ENCODE peak calls at places on chromosomes 11 and 22, in eight cellular contexts. P is tibial nerve, Q is brain microvascular endothelial cell, W is IMR-90, B is bronchial epithelial cell, X is BJ, N is heart left ventricle, C is endodermal cell. O is an unnamed sample.

GRCh38 chr11:114392735-114393667 is 7.3 kb downstream of the C11orf71 start:
- DNase-seq in W (no peak), P (no peak), C (no peak), N (no peak), X (no peak), Q (no peak), B (no peak), O (no peak)

GRCh38 chr11:72483412-72484186 is 49.3 kb upstream of the CLPB start:
- DNase-seq in C (no peak), B (peak; percentile 96), W (peak; percentile 50), N (no peak), Q (peak; percentile 49), X (no peak), P (no peak), O (no peak)

GRCh38 chr11:95461348-95461747 is 230.3 kb upstream of the SESN3 start:
- DNase-seq in B (no peak), X (no peak), C (no peak), Q (no peak), W (no peak), P (no peak), N (no peak), O (no peak)

GRCh38 chr11:1640076-1640946 is 10.7 kb downstream of the KRTAP5-5 start:
- DNase-seq in W (no peak), X (no peak), N (no peak), Q (no peak), C (peak; percentile 90), B (no peak), P (no peak), O (no peak)

GRCh38 chr11:7612056-7612660 is 61.1 kb downstream of the CYB5R2 start:
- DNase-seq in X (no peak), C (no peak), B (no peak), P (no peak), Q (no peak), W (no peak), N (no peak), O (no peak)

GRCh38 chr11:1453611-1454386 is 32.8 kb downstream of the MOB2 start:
- DNase-seq in W (no peak), X (no peak), P (no peak), N (no peak), C (peak; percentile 92), Q (no peak), B (peak; percentile 45), O (no peak)

GRCh38 chr11:125110996-125111340 is 458 bp downstream of the TMEM218 start:
- DNase-seq in W (no peak), X (no peak), B (peak; percentile 46), P (no peak), N (no peak), Q (peak; percentile 4), C (peak; percentile 77), O (no peak)

GRCh38 chr11:14653090-14653489 is 9.5 kb downstream of the PDE3B start:
- DNase-seq in C (no peak), X (no peak), Q (no peak), N (no peak), P (no peak), W (no peak), B (no peak), O (no peak)

GRCh38 chr11:113664981-113665710 is 41.0 kb downstream of the TMPRSS5 start:
- DNase-seq in P (no peak), Q (no peak), X (no peak), W (no peak), B (no peak), C (peak; percentile 9), N (no peak), O (no peak)

GRCh38 chr22:41445171-41446056 is 1.2 kb downstream of the TOB2 start:
- DNase-seq in C (peak; percentile 85), N (peak; percentile 49), X (no peak), Q (no peak), P (no peak), W (no peak), B (peak; percentile 22), O (no peak)

GRCh38 chr11:113528982-113529381 is 53.8 kb upstream of the DRD2 start:
- DNase-seq in W (no peak), C (peak; percentile 19), N (no peak), Q (no peak), P (no peak), X (no peak), B (peak; percentile 75), O (no peak)

GRCh38 chr11:118111019-118111743 is 24.4 kb upstream of the SMIM35 start:
- DNase-seq in W (no peak), Q (no peak), B (peak; percentile 74), N (no peak), X (no peak), C (no peak), P (no peak), O (no peak)

GRCh38 chr11:111878385-111878765 is 590 bp downstream of the FDXACB1 start:
- DNase-seq in P (no peak), C (no peak), N (no peak), B (peak; percentile 51), W (peak; percentile 5), X (no peak), Q (no peak), O (no peak)

GRCh38 chr11:13091373-13091772 is 82.3 kb downstream of the RASSF10 start:
- DNase-seq in C (no peak), W (no peak), N (no peak), Q (no peak), X (no peak), B (peak; percentile 97), P (no peak), O (no peak)

GRCh38 chr11:78168539-78169477 is 19.6 kb downstream of the KCTD21 start:
- DNase-seq in Q (peak; percentile 96), B (no peak), C (no peak), W (peak; percentile 88), P (peak; percentile 83), N (peak; percentile 89), X (peak; percentile 4), O (no peak)

GRCh38 chr22:22959147-22959827 is 71.7 kb downstream of the IGLL5 start:
- DNase-seq in X (no peak), P (peak; percentile 77), N (peak; percentile 70), Q (peak; percentile 76), W (peak; percentile 66), B (peak; percentile 62), C (peak; percentile 92), O (peak; percentile 12)

GRCh38 chr22:46149493-46149997 is 781 bp upstream of the PPARA start:
- DNase-seq in B (no peak), W (no peak), X (no peak), C (peak; percentile 83), N (peak; percentile 74), Q (no peak), P (peak; percentile 54), O (no peak)

GRCh38 chr11:131691558-131692041 is 321.2 kb downstream of the NTM start:
- DNase-seq in W (peak; percentile 11), Q (no peak), C (peak; percentile 88), X (no peak), N (no peak), B (peak; percentile 58), P (no peak), O (no peak)

GRCh38 chr11:476416-476815 is 26.3 kb downstream of the PTDSS2 start:
- DNase-seq in N (no peak), B (no peak), C (no peak), W (no peak), X (no peak), Q (no peak), P (no peak), O (no peak)

GRCh38 chr11:93904711-93905110 is 54.3 kb upstream of the VSTM5 start:
- DNase-seq in C (no peak), N (no peak), Q (no peak), P (no peak), X (no peak), B (no peak), W (no peak), O (no peak)

GRCh38 chr11:114065094-114065493 is 5.6 kb downstream of the ZBTB16 start:
- DNase-seq in N (no peak), C (no peak), B (no peak), W (no peak), P (no peak), Q (no peak), X (no peak), O (no peak)

GRCh38 chr22:46352276-46352675 is 16.8 kb downstream of the TRMU start:
- DNase-seq in W (no peak), N (no peak), C (peak; percentile 7), B (no peak), X (no peak), P (no peak), Q (no peak), O (no peak)

GRCh38 chr11:47641585-47642098 is 717 bp downstream of the MTCH2 start:
- DNase-seq in X (no peak), Q (no peak), C (no peak), W (no peak), B (no peak), P (no peak), N (no peak), O (no peak)

GRCh38 chr11:68818181-68818580 is 23.5 kb downstream of the CPT1A start:
- DNase-seq in X (no peak), C (no peak), Q (no peak), W (no peak), N (no peak), B (peak; percentile 61), P (no peak), O (no peak)
- TF ChIP-seq CTCF in X (no peak), C (no peak), Q (no peak), W (no peak), N (no peak), B (no peak), P (no peak), O (no peak)

GRCh38 chr11:49851971-49852389 is 100.2 kb upstream of the OR4C13 start:
- DNase-seq in W (no peak), X (no peak), N (no peak), Q (no peak), B (no peak), P (no peak), C (no peak), O (no peak)
- H3K4me3 ChIP-seq in W (no peak overlapping the region), X (no peak overlapping the region), N (no peak overlapping the region), Q (no peak overlapping the region), B (no peak overlapping the region), P (no peak overlapping the region), C (no peak overlapping the region), O (no peak overlapping the region)

GRCh38 chr11:43555811-43556210 is 124.7 kb upstream of the HSD17B12 start:
- DNase-seq in X (no peak), B (no peak), N (no peak), W (peak; percentile 37), C (no peak), P (no peak), Q (peak; percentile 46), O (no peak)
- H3K27me3 ChIP-seq in X (peaks cover 23% of the 10 kb centered on the region), B (peaks cover 18% of the 10 kb centered on the region), N (peaks cover 10% of the 10 kb centered on the region), W (peaks cover 63% of the 10 kb centered on the region), C (peaks cover 8% of the 10 kb centered on the region), P (peaks cover 63% of the 10 kb centered on the region), Q (peaks cover 58% of the 10 kb centered on the region), O (peaks cover 40% of the 10 kb centered on the region)

GRCh38 chr22:20776624-20777405 is 2.9 kb downstream of the SERPIND1 start:
- DNase-seq in C (no peak), Q (no peak), N (no peak), B (no peak), X (no peak), P (no peak), W (no peak), O (no peak)

GRCh38 chr22:20775342-20775895 is 1.5 kb downstream of the SERPIND1 start:
- DNase-seq in X (no peak), P (no peak), C (no peak), Q (no peak), B (no peak), N (no peak), W (no peak), O (no peak)

GRCh38 chr22:20774882-20775281 is 969 bp downstream of the SERPIND1 start:
- DNase-seq in C (no peak), N (no peak), X (no peak), W (no peak), B (no peak), P (no peak), Q (no peak), O (no peak)

GRCh38 chr22:20773793-20774212 is at the start of gene SERPIND1:
- DNase-seq in N (no peak), C (no peak), P (no peak), Q (no peak), W (no peak), B (no peak), X (no peak), O (no peak)

GRCh38 chr22:20771918-20772625 is 1.8 kb upstream of the SERPIND1 start:
- DNase-seq in B (no peak), N (no peak), X (no peak), Q (no peak), C (peak; percentile 59), W (no peak), P (no peak), O (no peak)
- TF ChIP-seq CTCF in B (peak; percentile 7), N (no peak), X (peak; percentile 7), Q (peak; percentile 51), C (peak; percentile 65), W (no peak), P (no peak), O (peak; percentile 9)